ENCODE peak calls at places on chromosomes 11 and 22, in four cellular contexts. C is stomach, K is HFF-Myc, J is LNCaP clone FGC. L is an unnamed sample.

GRCh38 chr11:47004595-47005033 is 68.1 kb downstream of the CSTPP1 start:
- DNase-seq in C (peak), K (peak), J (peak), L (peak)

GRCh38 chr11:7574491-7575129 is 60.8 kb downstream of the PPFIBP2 start:
- DNase-seq in C (no peak), K (no peak), J (no peak), L (no peak)

GRCh38 chr22:39427751-39428596 is 28.4 kb downstream of the TAB1 start:
- DNase-seq in C (no peak), K (no peak), J (no peak), L (no peak)

GRCh38 chr11:67062526-67063373 is 6.1 kb downstream of the RHOD start:
- DNase-seq in C (peak), K (no peak), J (no peak), L (no peak)

GRCh38 chr11:10038916-10039315 is 255.1 kb downstream of the SBF2 start:
- DNase-seq in C (no peak), K (no peak), J (no peak), L (no peak)

GRCh38 chr22:23527971-23528740 is 51.9 kb downstream of the IGLL1 start:
- DNase-seq in C (no peak), K (no peak), J (no peak), L (no peak)

GRCh38 chr11:44243633-44244343 is 66.2 kb downstream of the ALX4 start:
- DNase-seq in C (no peak), K (no peak), J (no peak), L (peak)

GRCh38 chr11:130070829-130071205 is 1.1 kb downstream of the APLP2 start:
- DNase-seq in C (no peak), K (no peak), J (no peak), L (no peak)

GRCh38 chr11:12290477-12290922 is 86.9 kb upstream of the PARVA start:
- DNase-seq in C (peak), K (no peak), J (no peak), L (no peak)

GRCh38 chr11:44539971-44540370 is 25.5 kb upstream of the CD82 start:
- DNase-seq in C (no peak), K (no peak), J (no peak), L (no peak)

GRCh38 chr22:20239063-20239950 is 28.8 kb downstream of the RTN4R start:
- DNase-seq in C (no peak), K (no peak), J (no peak), L (no peak)

GRCh38 chr11:35257287-35257686 is 118.3 kb downstream of the CD44 start:
- DNase-seq in C (no peak), K (no peak), J (no peak), L (no peak)

GRCh38 chr22:40517631-40518030 is 118.9 kb downstream of the MRTFA start:
- DNase-seq in C (no peak), K (no peak), J (no peak), L (no peak)

GRCh38 chr11:99693941-99694492 is 673.3 kb downstream of the CNTN5 start:
- DNase-seq in C (no peak), K (no peak), J (peak), L (no peak)

GRCh38 chr11:12243511-12243910 is 133.1 kb downstream of the MICAL2 start:
- DNase-seq in C (no peak), K (no peak), J (no peak), L (no peak)

GRCh38 chr11:61477734-61478148 is 30.8 kb upstream of the LRRC10B start:
- DNase-seq in C (peak), K (no peak), J (no peak), L (no peak)

GRCh38 chr22:42269407-42270177 is 861 bp downstream of the TCF20 start:
- DNase-seq in C (peak), K (no peak), J (no peak), L (no peak)

GRCh38 chr11:107785401-107785800 is 73.2 kb downstream of the SLC35F2 start:
- DNase-seq in C (no peak), K (no peak), J (no peak), L (peak)

GRCh38 chr22:19997561-19998231 is 18.9 kb downstream of the ARVCF start:
- DNase-seq in C (no peak), K (no peak), J (no peak), L (no peak)

GRCh38 chr22:27971926-27972325 is 52.9 kb upstream of the PITPNB start:
- DNase-seq in C (no peak), K (no peak), J (no peak), L (no peak)

GRCh38 chr11:111476961-111477360 is 35.2 kb downstream of the BTG4 start:
- DNase-seq in C (no peak), K (no peak), J (no peak), L (no peak)

GRCh38 chr11:79950741-79951140 is 509.9 kb upstream of the TENM4 start:
- DNase-seq in C (no peak), K (no peak), J (no peak), L (no peak)

GRCh38 chr11:121608545-121609098 is 155.9 kb upstream of the SORL1-AS1 start:
- DNase-seq in C (no peak), K (no peak), J (no peak), L (no peak)

GRCh38 chr11:47056261-47056915 is 119.8 kb downstream of the CSTPP1 start:
- DNase-seq in C (no peak), K (peak), J (no peak), L (no peak)

GRCh38 chr11:27722945-27723344 is 22.7 kb upstream of the BDNF start:
- DNase-seq in C (no peak), K (no peak), J (no peak), L (no peak)

GRCh38 chr11:120793806-120794479 is 230.0 kb upstream of the TBCEL start:
- DNase-seq in C (no peak), K (no peak), J (no peak), L (no peak)

GRCh38 chr22:39173050-39173706 is 20.7 kb upstream of the CBX7 start:
- DNase-seq in C (no peak), K (no peak), J (no peak), L (no peak)

GRCh38 chr22:44730034-44730433 is 22.3 kb upstream of the ARHGAP8 start:
- DNase-seq in C (no peak), K (no peak), J (no peak), L (no peak)

GRCh38 chr22:48745842-48746788 is 1081.6 kb downstream of the BRD1 start:
- DNase-seq in C (peak), K (no peak), J (no peak), L (no peak)

GRCh38 chr11:11584937-11585336 is 36.9 kb downstream of the GALNT18 start:
- DNase-seq in C (no peak), K (no peak), J (no peak), L (no peak)

DNA sequence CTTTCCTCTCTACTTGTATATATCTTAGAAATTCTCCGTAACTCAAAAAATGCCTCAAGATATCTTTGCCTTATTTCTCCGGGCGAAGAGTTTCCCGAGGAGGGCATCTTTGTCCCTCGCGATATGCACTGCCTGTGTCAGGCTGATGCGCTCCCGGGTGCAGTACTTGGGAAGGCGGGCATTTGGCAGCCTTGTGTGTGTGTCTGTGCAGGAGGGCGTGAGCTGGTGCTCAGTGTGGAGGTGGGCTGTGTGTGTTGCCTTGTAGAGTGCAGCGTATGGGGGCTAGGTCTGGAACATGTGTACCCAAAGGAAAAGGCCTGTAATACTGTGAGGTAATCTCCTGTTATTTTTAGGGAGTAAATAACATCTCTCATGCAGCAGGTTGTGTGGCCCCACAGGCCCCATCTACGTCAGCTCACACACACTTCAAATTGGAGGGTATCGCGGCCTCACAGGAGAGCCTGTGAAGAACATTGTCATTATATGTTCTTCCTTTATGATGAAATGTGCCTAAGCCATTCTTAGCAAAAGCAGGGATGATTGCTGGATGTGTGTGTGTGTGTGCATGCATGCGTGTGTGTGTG is 77.5 kb downstream of the KCNJ1 start:
- DNase-seq in C (no peak), K (no peak), J (no peak), L (no peak)
- H3K4me3 ChIP-seq in C (no peak), K (no peak), J (no peak), L (no peak)

GRCh38 chr22:36368359-36368983 is 19.3 kb downstream of the MYH9 start:
- DNase-seq in C (no peak), K (peak), J (no peak), L (no peak)
- TF ChIP-seq CTCF in C (no peak), K (peak), J (peak), L (peak)

DNA sequence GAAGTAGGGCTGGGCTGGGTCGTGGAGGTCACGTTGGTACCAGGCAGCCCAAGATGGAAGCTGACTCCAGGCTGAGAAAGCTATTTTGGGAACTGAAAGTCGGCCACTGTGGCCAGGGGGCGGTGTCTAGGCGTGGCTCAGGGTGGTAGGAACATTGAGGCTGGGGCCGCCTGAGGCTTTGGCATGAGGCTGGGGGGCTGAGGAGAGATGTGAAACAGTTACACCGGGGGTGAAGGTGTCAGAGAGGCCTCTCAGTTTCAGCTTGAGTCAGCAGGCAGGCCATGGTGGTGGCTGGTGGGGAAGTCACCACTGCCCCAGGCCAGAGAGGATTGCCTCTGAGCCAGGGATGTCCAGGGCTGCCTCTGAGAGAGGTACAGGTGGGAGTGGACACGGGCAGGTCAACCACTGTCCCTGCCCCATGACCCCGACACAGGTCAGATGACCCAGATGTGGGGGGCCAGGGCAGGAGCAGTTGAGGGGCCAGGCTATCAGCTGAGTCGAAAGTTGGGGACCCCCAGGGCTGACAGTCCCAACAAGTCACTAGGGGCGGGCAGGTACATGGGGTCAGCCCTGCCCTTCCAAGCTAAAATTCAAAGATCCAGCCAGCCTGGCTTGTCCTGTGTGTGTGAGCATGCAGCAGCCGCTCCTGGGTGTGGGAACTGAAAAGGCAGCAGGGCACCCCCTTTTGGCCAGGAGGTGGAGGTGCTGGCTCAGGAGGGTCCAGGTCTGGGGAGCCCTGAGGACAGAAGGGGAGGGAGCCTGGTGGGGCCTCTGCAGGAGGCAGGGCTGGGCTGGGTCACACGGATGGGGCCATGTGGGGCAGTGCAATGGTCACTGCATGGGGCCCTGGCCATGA is 7.2 kb downstream of the KCNK7 start:
- DNase-seq in C (peak), K (no peak), J (no peak), L (no peak)
- H3K4me3 ChIP-seq in C (no peak), K (no peak), J (no peak), L (no peak)

DNA sequence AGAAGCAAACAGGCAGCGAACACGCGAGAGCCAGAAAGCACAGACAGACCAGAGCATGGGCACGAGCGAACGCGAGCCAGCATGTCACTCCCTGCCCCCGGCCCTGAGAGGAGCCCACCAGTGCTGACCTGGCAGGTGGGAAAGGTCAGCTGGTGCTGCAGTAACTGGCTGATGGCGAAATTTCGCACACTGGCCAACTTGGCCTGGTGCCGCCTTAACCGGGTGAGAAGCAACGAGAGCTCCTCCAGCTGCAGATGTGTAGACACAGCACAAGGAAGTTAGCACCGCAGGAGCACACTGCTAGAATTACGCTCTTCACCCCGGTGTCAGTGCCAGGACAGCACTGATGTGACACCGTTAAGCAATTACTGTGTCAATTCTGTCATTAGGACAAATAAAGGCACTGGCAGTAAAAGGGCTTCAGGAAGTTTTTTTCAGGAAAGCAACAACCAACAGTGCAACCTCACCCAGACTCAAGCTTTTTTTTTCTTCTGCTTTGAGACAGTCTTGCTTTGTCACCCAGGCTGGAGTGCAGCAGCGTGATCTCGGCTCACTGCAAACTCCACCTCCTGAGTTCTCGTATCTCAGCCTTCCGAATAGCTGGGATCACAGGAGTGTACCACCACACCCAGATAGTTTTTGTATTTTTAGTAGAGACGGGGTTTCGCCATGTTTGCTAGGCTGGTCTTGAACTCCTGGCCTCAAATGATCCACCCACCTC is 76.8 kb downstream of the C11orf58 start:
- DNase-seq in C (peak), K (no peak), J (peak), L (no peak)
- TF ChIP-seq CTCF in C (no peak), K (no peak), J (no peak), L (no peak)

DNA sequence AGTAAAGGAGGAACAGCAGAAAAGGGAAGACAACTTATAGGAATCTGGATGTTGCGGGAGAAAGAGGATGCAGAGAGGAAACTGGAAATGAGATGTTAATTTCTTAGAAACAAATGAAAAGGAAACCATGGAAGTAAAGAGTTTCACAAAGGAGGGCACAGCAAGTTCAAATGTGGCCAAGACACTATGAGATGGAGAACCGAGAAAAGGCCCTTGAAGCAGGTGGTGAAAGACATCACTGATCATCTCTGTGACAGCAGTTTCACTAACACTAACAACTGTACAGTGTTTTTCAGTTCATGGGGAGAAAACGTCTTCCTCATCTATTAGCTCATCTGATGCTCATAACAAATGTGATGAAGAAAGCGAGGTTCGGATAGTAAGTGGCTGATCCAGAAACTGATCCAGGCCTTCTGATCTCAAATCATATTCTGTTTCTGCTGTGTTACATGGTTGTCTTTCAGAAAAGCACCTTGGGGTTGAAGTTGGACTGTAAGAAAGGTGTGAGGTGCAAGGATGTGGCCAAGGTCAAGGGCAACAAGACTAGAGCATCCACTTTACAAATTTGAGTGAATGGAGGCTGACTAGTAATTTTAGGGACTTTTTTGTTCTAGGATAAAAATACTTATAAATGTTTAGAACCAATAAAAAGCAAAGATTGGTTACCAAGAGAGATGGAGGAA is 492.1 kb upstream of the CADM1 start:
- DNase-seq in C (no peak), K (no peak), J (no peak), L (no peak)
- H3K4me3 ChIP-seq in C (no peak), K (no peak), J (no peak), L (no peak)

L was measured in epithelial cell of proximal tubule.